ENCODE peak calls at places on chromosomes 4 and X, in four cellular contexts. One of them, this sample, is unnamed.

GRCh38 chrX:113929004-113929403 is 654.9 kb upstream of the HTR2C start:
- DNase-seq in astrocyte of the spinal cord: peak; percentile 19
- DNase-seq in uterus: no peak
- DNase-seq in bronchial epithelial cell: peak; percentile 39
- DNase-seq in this sample: peak; percentile 42

GRCh38 chr4:123113193-123113592 is 190.8 kb upstream of the NUDT6 start:
- DNase-seq in astrocyte of the spinal cord: no peak
- DNase-seq in uterus: no peak
- DNase-seq in bronchial epithelial cell: no peak
- DNase-seq in this sample: no peak

GRCh38 chr4:163623787-163624186 is 129.3 kb downstream of the TMA16 start:
- DNase-seq in astrocyte of the spinal cord: no peak
- DNase-seq in uterus: no peak
- DNase-seq in bronchial epithelial cell: no peak
- DNase-seq in this sample: no peak

GRCh38 chr4:184100297-184100885 is 117.3 kb downstream of the ENPP6 start:
- DNase-seq in astrocyte of the spinal cord: peak; percentile 4
- DNase-seq in uterus: no peak
- DNase-seq in bronchial epithelial cell: peak; percentile 3
- DNase-seq in this sample: peak; percentile 21

GRCh38 chrX:53595266-53595810 is 91.2 kb downstream of the HUWE1 start:
- DNase-seq in astrocyte of the spinal cord: no peak
- DNase-seq in uterus: no peak
- DNase-seq in bronchial epithelial cell: no peak
- DNase-seq in this sample: no peak

GRCh38 chr4:25795566-25796454 is 67.0 kb downstream of the SEL1L3 start:
- DNase-seq in astrocyte of the spinal cord: peak; percentile 77
- DNase-seq in uterus: no peak
- DNase-seq in bronchial epithelial cell: peak; percentile 55
- DNase-seq in this sample: peak; percentile 40

GRCh38 chr4:166043801-166044200 is 170.8 kb downstream of the TLL1 start:
- DNase-seq in astrocyte of the spinal cord: no peak
- DNase-seq in uterus: no peak
- DNase-seq in bronchial epithelial cell: no peak
- DNase-seq in this sample: no peak

GRCh38 chr4:4521069-4521468 is 20.8 kb downstream of the STX18 start:
- DNase-seq in astrocyte of the spinal cord: peak; percentile 40
- DNase-seq in uterus: no peak
- DNase-seq in bronchial epithelial cell: no peak
- DNase-seq in this sample: peak; percentile 11

GRCh38 chr4:2938906-2939305 is 24.3 kb downstream of the NOP14 start:
- DNase-seq in astrocyte of the spinal cord: no peak
- DNase-seq in uterus: no peak
- DNase-seq in bronchial epithelial cell: no peak
- DNase-seq in this sample: no peak

GRCh38 chr4:76948441-76949292 is 885 bp upstream of the SEPTIN11 start:
- DNase-seq in astrocyte of the spinal cord: peak; percentile 80
- DNase-seq in uterus: peak; percentile 75
- DNase-seq in bronchial epithelial cell: peak; percentile 58
- DNase-seq in this sample: peak; percentile 62

GRCh38 chr4:150628073-150628472 is 46.1 kb downstream of the MAB21L2 start:
- DNase-seq in astrocyte of the spinal cord: no peak
- DNase-seq in uterus: no peak
- DNase-seq in bronchial epithelial cell: no peak
- DNase-seq in this sample: no peak

DNA sequence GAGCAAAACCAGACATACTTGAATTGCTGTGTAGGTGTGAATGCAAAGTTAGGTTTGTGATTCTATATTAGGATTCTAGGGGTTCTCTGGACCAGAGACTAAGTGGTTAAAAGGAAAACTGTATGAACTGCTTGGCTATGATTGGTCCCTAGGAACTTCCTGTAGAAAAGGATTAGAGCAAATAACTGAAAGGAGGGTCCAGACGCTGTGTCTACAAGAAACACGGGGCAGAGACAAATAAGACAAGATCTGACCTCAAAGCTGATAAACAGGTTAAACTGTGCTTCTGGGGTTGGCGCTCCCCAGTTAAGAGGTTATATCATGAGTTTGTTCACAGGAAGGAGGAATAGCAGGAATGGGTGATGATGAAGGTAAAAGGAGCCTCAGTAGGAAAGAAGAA is 183.6 kb downstream of the MGST2 start:
- DNase-seq in astrocyte of the spinal cord: no peak
- DNase-seq in uterus: no peak
- DNase-seq in bronchial epithelial cell: no peak
- DNase-seq in this sample: no peak
- H3K4me3 ChIP-seq in astrocyte of the spinal cord: no peak overlapping the region
- H3K4me3 ChIP-seq in uterus: no peak overlapping the region
- H3K4me3 ChIP-seq in bronchial epithelial cell: no peak overlapping the region
- H3K4me3 ChIP-seq in this sample: no peak overlapping the region

DNA sequence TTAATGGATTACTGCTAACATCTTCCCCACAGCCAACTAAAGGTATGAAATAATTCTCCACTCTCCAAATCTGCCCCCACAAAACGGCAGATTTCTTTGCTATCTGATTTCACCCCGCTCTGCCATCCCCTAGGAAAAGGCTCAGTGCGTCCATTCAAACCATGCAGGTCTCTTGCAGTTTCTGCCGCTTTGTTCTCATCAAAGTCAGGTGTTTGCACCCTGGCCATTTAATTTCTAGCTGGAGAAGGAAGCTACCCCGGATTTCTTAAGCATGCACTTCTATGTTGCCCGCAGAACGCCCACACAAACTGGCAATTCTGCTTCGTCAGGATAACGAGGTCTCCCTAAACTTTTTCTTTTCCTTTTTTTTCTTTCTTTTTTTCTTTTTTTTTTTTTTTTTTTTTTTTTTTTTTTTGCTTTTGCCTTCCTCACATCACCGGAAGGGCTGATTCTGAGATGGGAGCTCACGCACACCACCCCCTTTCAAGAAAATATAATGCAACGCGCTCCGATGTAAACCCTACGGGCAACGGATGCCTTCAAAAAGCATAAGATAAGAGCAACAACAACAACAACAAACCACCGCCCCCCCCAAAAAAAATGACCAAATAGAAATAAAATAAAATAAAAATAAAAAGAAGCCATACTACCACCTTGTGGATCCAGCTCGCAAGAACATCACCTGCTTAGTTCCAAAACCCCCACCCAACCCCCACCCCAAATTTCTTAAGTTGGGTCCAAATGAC is 3.2 kb downstream of the NLGN4X start:
- DNase-seq in astrocyte of the spinal cord: no peak
- DNase-seq in uterus: no peak
- DNase-seq in bronchial epithelial cell: no peak
- DNase-seq in this sample: no peak
- TF ChIP-seq CTCF in astrocyte of the spinal cord: peak; percentile 18
- TF ChIP-seq CTCF in uterus: no peak
- TF ChIP-seq CTCF in bronchial epithelial cell: no peak
- TF ChIP-seq CTCF in this sample: no peak

DNA sequence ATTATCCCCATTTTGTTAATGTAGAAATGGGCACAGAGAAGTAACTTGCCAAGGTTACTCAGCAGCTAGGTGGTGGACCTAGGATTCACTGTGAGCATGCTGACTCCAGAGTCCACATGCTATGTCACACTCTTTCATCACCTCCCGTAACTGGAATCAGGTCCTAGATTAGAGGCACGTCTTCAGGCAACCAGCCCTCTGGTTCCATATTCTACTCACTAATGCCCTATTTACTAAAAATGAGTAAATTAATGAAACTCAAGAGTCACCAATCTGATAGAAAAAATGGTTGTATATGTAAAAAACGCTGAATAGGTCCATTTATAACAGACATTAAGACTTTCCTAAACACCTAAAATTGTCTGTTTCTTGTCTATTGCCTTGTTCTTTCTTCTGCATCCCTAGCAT is 7.7 kb upstream of the RUFY3 start:
- DNase-seq in astrocyte of the spinal cord: no peak
- DNase-seq in uterus: no peak
- DNase-seq in bronchial epithelial cell: peak; percentile 69
- DNase-seq in this sample: peak; percentile 39
- H3K4me3 ChIP-seq in astrocyte of the spinal cord: no peak overlapping the region
- H3K4me3 ChIP-seq in uterus: no peak overlapping the region
- H3K4me3 ChIP-seq in bronchial epithelial cell: no peak overlapping the region
- H3K4me3 ChIP-seq in this sample: no peak overlapping the region

GRCh38 chr4:21469438-21470032 is 479.0 kb downstream of the KCNIP4 start:
- DNase-seq in astrocyte of the spinal cord: peak; percentile 12
- DNase-seq in uterus: no peak
- DNase-seq in bronchial epithelial cell: peak; percentile 25
- DNase-seq in this sample: peak; percentile 13
- TF ChIP-seq CTCF in astrocyte of the spinal cord: peak; percentile 54
- TF ChIP-seq CTCF in uterus: peak; percentile 37
- TF ChIP-seq CTCF in bronchial epithelial cell: peak; percentile 51
- TF ChIP-seq CTCF in this sample: peak; percentile 48

GRCh38 chr4:112523008-112523440 is 7.0 kb upstream of the NEUROG2 start:
- DNase-seq in astrocyte of the spinal cord: peak; percentile 45
- DNase-seq in uterus: no peak
- DNase-seq in bronchial epithelial cell: no peak
- DNase-seq in this sample: peak; percentile 34
- H3K4me3 ChIP-seq in astrocyte of the spinal cord: peak overlapping the region; percentile 14
- H3K4me3 ChIP-seq in uterus: no peak overlapping the region
- H3K4me3 ChIP-seq in bronchial epithelial cell: no peak overlapping the region
- H3K4me3 ChIP-seq in this sample: peak overlapping the region; percentile 37